ENCODE peak calls at places on chromosomes 13 and 19, in four cellular contexts. W is lower leg skin; E is CD8-positive, alpha-beta T cell; Z is Calu3. V is an unnamed sample.
A peak's percentile ranks its signal among the peaks of the same experiment; 100 is the strongest.

GRCh38 chr19:18604820-18605159 is 1.8 kb downstream of the CRLF1 start:
- DNase-seq in W (no peak), E (no peak), Z (no peak), V (no peak)

GRCh38 chr13:33514362-33514761 is 228.8 kb upstream of the STARD13 start:
- DNase-seq in W (no peak), E (no peak), Z (no peak), V (no peak)

GRCh38 chr13:84445776-84446175 is 563.5 kb upstream of the SLITRK1 start:
- DNase-seq in W (no peak), E (no peak), Z (no peak), V (no peak)

GRCh38 chr13:60642552-60642951 is 245.5 kb downstream of the TDRD3 start:
- DNase-seq in W (no peak), E (no peak), Z (no peak), V (no peak)

GRCh38 chr13:75906315-75906714 is 270.2 kb downstream of the LMO7 start:
- DNase-seq in W (no peak), E (no peak), Z (no peak), V (no peak)

GRCh38 chr13:45314822-45315221 is 26.2 kb downstream of the TPT1 start:
- DNase-seq in W (no peak), E (no peak), Z (no peak), V (no peak)

GRCh38 chr13:98327326-98328314 is 150.6 kb upstream of the RNF113B start:
- DNase-seq in W (no peak), E (no peak), Z (no peak), V (no peak)

GRCh38 chr13:105471683-105472082 is 1063.8 kb downstream of the EFNB2 start:
- DNase-seq in W (no peak), E (no peak), Z (no peak), V (no peak)

GRCh38 chr19:6774821-6775707 is 2.6 kb downstream of the VAV1 start:
- DNase-seq in W (no peak), E (no peak), Z (no peak), V (no peak)

GRCh38 chr19:33831835-33832234 is 35.2 kb downstream of the KCTD15 start:
- DNase-seq in W (no peak), E (no peak), Z (no peak), V (peak; percentile 48)

GRCh38 chr13:101474419-101474957 is 22.0 kb downstream of the ITGBL1 start:
- DNase-seq in W (no peak), E (no peak), Z (peak; percentile 22), V (no peak)

GRCh38 chr13:38759390-38759789 is 72.5 kb downstream of the FREM2 start:
- DNase-seq in W (no peak), E (no peak), Z (no peak), V (no peak)

GRCh38 chr19:36377541-36378178 is 1.3 kb downstream of the ZFP14 start:
- DNase-seq in W (no peak), E (no peak), Z (no peak), V (no peak)

GRCh38 chr13:97366172-97366688 is 67.7 kb upstream of the RAP2A start:
- DNase-seq in W (no peak), E (no peak), Z (no peak), V (no peak)

GRCh38 chr13:19927117-19927734 is 31.3 kb upstream of the ZMYM2 start:
- DNase-seq in W (no peak), E (no peak), Z (no peak), V (no peak)

GRCh38 chr13:46184277-46184699 is 2.3 kb upstream of the LCP1 start:
- DNase-seq in W (no peak), E (peak; percentile 65), Z (peak; percentile 17), V (no peak)

GRCh38 chr13:93857126-93857525 is 622.4 kb downstream of the DCT start:
- DNase-seq in W (no peak), E (no peak), Z (no peak), V (no peak)

GRCh38 chr13:44158055-44158655 is 215.5 kb upstream of the SERP2 start:
- DNase-seq in W (no peak), E (no peak), Z (no peak), V (no peak)

GRCh38 chr19:48962029-48962848 is 2.9 kb upstream of the FTL start:
- DNase-seq in W (peak; percentile 64), E (peak; percentile 10), Z (peak; percentile 76), V (no peak)

GRCh38 chr19:6274756-6275155 is 5.0 kb downstream of the MLLT1 start:
- DNase-seq in W (no peak), E (no peak), Z (no peak), V (no peak)

GRCh38 chr19:41595258-41595889 is 19.4 kb downstream of the CEACAM21 start:
- DNase-seq in W (no peak), E (peak; percentile 58), Z (peak; percentile 79), V (no peak)

GRCh38 chr13:63840551-63841421 is 2425.1 kb upstream of the PCDH20 start:
- DNase-seq in W (no peak), E (no peak), Z (no peak), V (no peak)
- TF ChIP-seq CTCF in W (no peak), E (no peak), Z (no peak), V (no peak)

GRCh38 chr13:103184413-103184812 is 118.2 kb upstream of the SLC10A2 start:
- DNase-seq in W (no peak), E (no peak), Z (no peak), V (no peak)

GRCh38 chr13:103190841-103191240 is 124.6 kb upstream of the SLC10A2 start:
- DNase-seq in W (no peak), E (no peak), Z (no peak), V (no peak)

GRCh38 chr13:103187621-103188020 is 121.4 kb upstream of the SLC10A2 start:
- DNase-seq in W (no peak), E (no peak), Z (no peak), V (no peak)

GRCh38 chr13:103188688-103189326 is 122.6 kb upstream of the SLC10A2 start:
- DNase-seq in W (no peak), E (no peak), Z (no peak), V (no peak)
- TF ChIP-seq CTCF in W (no peak), E (no peak), Z (no peak), V (peak; percentile 87)

GRCh38 chr19:4692275-4693077 is 22.3 kb upstream of the MYDGF start:
- DNase-seq in W (no peak), E (no peak), Z (no peak), V (no peak)

GRCh38 chr19:4691383-4691782 is 21.2 kb upstream of the MYDGF start:
- DNase-seq in W (no peak), E (no peak), Z (no peak), V (no peak)

GRCh38 chr19:4689403-4689802 is 19.3 kb upstream of the MYDGF start:
- DNase-seq in W (no peak), E (no peak), Z (no peak), V (no peak)

GRCh38 chr19:4688587-4688986 is 18.4 kb upstream of the MYDGF start:
- DNase-seq in W (no peak), E (no peak), Z (no peak), V (no peak)

DNA sequence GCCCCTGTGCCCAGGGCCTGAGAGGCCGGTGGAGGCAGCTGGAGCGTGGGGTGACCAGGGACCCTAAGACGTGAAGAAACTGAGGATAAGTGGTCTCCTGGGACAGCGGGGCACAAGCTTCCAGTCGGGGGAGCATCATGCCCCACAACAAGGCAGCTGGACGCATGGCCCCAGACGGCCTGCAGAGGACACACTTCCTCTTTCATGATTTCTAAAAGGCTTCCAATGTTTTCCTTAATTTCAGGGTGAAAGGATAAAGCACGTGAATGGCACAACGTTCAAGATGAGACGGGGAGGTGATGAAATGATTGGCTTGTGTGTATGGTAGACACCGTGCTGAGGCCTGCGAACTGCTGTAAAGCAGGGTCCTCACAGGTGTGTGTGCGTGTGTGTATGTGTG is 20.2 kb upstream of the MYDGF start:
- DNase-seq in W (no peak), E (no peak), Z (no peak), V (no peak)
- TF ChIP-seq CTCF in W (no peak), E (no peak), Z (no peak), V (no peak)

GRCh38 chr19:44900328-44901244 is 5.0 kb upstream of the APOE start:
- DNase-seq in W (no peak), E (no peak), Z (no peak), V (no peak)

GRCh38 chr19:44904426-44904994 is 1.1 kb upstream of the APOE start:
- DNase-seq in W (no peak), E (no peak), Z (no peak), V (no peak)

GRCh38 chr19:44903216-44903601 is 2.4 kb upstream of the APOE start:
- DNase-seq in W (no peak), E (no peak), Z (no peak), V (no peak)

GRCh38 chr19:44905437-44906160 is at the start of gene APOE:
- DNase-seq in W (no peak), E (no peak), Z (no peak), V (no peak)

DNA sequence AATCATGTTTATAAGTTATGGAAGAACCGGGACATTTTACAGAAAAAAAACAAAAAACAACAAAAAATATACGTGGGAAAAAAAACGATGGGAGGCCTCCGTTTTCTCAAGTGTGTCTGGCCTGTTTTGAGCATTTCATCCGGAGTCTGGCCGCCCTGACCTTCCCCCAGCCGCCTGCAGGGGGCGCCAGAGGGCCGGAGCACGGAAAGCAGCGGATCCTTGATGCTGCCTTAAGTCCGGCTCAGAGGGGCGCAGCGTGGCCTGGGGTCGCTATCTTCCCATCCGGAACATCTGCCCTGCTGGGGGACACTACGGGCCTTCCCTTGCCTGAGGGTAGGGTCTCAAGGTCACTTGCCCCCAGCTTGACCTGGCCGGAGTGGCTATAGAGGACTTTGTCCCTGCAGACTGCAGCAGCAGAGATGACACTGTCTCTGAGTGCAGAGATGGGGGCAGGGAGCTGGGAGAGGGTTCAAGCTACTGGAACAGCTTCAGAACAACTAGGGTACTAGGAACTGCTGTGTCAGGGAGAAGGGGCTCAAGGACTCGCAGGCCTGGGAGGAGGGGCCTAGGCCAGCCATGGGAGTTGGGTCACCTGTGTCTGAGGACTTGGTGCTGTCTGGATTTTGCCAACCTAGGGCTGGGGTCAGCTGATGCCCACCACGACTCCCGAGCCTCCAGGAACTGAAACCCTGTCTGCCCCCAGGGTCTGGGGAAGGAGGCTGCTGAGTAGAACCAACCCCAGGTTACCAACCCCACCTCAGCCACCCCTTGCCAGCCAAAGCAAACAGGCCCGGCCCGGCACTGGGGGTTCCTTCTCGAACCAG is 1.8 kb upstream of the APOE start:
- DNase-seq in W (peak; percentile 68), E (peak; percentile 70), Z (peak; percentile 90), V (peak; percentile 89)
- TF ChIP-seq CTCF in W (no peak), E (peak; percentile 94), Z (peak; percentile 99), V (peak; percentile 100)

DNA sequence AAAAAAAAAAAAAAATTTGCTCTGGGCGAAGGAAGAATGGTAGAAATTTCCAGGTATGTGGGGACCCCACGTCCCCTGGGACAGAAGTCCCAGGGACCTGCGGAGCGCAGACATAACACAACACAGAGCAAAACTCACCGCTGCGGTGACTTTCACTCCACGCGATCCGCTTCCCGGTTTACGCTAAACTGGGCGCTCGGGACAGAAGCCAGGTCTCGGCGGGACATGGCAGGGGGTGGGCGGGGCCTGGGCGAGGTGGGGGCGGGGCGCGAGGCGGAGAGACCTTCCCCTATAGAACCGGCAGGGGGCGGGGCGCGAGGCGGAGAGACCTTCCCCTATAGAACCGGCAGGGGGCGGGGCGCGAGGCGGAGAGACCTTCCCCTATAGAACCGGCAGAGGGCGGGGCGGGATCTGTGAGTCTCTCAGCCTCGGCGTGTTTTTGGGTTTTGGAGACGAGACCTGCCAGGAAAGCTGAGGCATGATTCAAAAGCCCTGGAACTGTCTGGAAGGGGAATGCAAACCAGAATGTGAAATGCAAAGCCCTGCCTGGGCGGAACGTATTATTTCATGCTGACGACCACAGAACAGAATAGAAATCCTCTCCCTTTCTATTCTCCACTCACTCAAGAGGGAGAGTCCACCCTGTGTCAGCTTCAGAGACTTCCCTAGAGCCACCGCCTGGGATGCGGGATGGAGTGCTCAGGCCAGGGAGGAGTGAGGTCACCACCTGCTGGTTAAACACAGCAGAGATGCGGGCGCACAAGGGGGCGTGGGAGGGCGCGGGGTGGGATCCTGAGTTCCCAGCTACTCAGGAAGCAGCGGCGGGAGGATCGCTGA is 20.2 kb upstream of the ERVV-1 start:
- DNase-seq in W (peak; percentile 67), E (peak; percentile 71), Z (peak; percentile 33), V (peak; percentile 93)
- TF ChIP-seq CTCF in W (no peak), E (peak; percentile 81), Z (peak; percentile 63), V (peak; percentile 90)